ENCODE peak calls at places on chromosomes 4 and X, in nine cellular contexts. U is NB4; P is choroid plexus epithelial cell; H is uterus; T is epithelial cell of esophagus; K is CD8-positive, alpha-beta T cell; Z is AG09309; N is progenitor cell of endocrine pancreas; L is transverse colon. C is an unnamed sample.

GRCh38 chrX:108312011-108312410 is 126.2 kb downstream of the COL4A6 start:
- DNase-seq in L (no peak), H (no peak), P (no peak), K (no peak), N (no peak), T (peak), Z (no peak), U (no peak), C (no peak)

GRCh38 chr4:14529653-14530052 is 472.6 kb upstream of the CPEB2 start:
- DNase-seq in Z (no peak), U (peak), H (no peak), N (no peak), P (peak), L (no peak), K (no peak), T (peak), C (no peak)

GRCh38 chrX:11380187-11380586 is 87.0 kb downstream of the AMELX start:
- DNase-seq in T (peak), N (no peak), H (no peak), P (peak), U (no peak), Z (no peak), L (no peak), K (no peak), C (no peak)

GRCh38 chr4:140027135-140027534 is 126.8 kb downstream of the MAML3 start:
- DNase-seq in T (no peak), Z (no peak), L (no peak), U (peak), P (no peak), H (no peak), K (no peak), N (no peak), C (no peak)

GRCh38 chrX:118239471-118239870 is 106.4 kb upstream of the WDR44 start:
- DNase-seq in N (no peak), H (no peak), U (no peak), K (no peak), Z (no peak), T (no peak), P (no peak), L (no peak), C (peak)

GRCh38 chr4:184756399-184756798 is 22.5 kb upstream of the CENPU start:
- DNase-seq in K (no peak), T (peak), H (peak), Z (no peak), N (no peak), L (no peak), P (peak), U (peak), C (no peak)

GRCh38 chrX:63428348-63428747 is 77.2 kb upstream of the SPIN4 start:
- DNase-seq in U (no peak), K (no peak), N (no peak), H (no peak), Z (no peak), T (peak), L (no peak), P (no peak), C (no peak)

GRCh38 chr4:16809064-16809463 is 89.4 kb downstream of the LDB2 start:
- DNase-seq in K (no peak), P (no peak), Z (no peak), L (no peak), N (no peak), U (no peak), T (no peak), H (no peak), C (no peak)

GRCh38 chrX:274904-275475 is 6.2 kb upstream of the PLCXD1 start:
- DNase-seq in K (no peak), U (peak), T (no peak), P (peak), L (peak), Z (no peak), N (no peak), H (no peak), C (no peak)

GRCh38 chr4:44446191-44446590 is 2.4 kb downstream of the KCTD8 start:
- DNase-seq in T (peak), H (no peak), U (no peak), Z (no peak), L (no peak), P (no peak), K (no peak), N (no peak), C (no peak)

GRCh38 chrX:34300871-34301270 is 168.8 kb upstream of the FAM47A start:
- DNase-seq in Z (peak), L (no peak), U (peak), K (no peak), N (peak), T (peak), P (peak), H (no peak), C (peak)

GRCh38 chrX:141201962-141202361 is 25.0 kb upstream of the LDOC1 start:
- DNase-seq in T (no peak), P (no peak), N (no peak), U (no peak), Z (no peak), K (no peak), H (no peak), L (no peak), C (no peak)

GRCh38 chrX:55839480-55839879 is 121.9 kb downstream of the RRAGB start:
- DNase-seq in K (no peak), P (no peak), L (peak), T (no peak), H (no peak), U (no peak), Z (no peak), N (no peak), C (no peak)

GRCh38 chrX:56232221-56233082 is at the start of gene KLF8:
- DNase-seq in K (peak), N (no peak), U (peak), P (no peak), Z (no peak), L (peak), H (peak), T (peak), C (no peak)

GRCh38 chr4:111649308-111649707 is 495.9 kb upstream of the FAM241A start:
- DNase-seq in U (no peak), H (no peak), N (no peak), P (no peak), T (no peak), L (no peak), K (no peak), Z (no peak), C (no peak)
- TF ChIP-seq CTCF in U (no peak), H (no peak), N (no peak), P (no peak), T (no peak), L (no peak), K (no peak), Z (no peak), C (no peak)

GRCh38 chrX:100609591-100609990 is 24.9 kb downstream of the TNMD start:
- DNase-seq in U (no peak), L (no peak), K (no peak), H (no peak), N (no peak), T (no peak), P (peak), Z (no peak), C (no peak)

GRCh38 chrX:100611951-100612350 is 24.7 kb downstream of the TSPAN6 start:
- DNase-seq in N (no peak), H (no peak), L (no peak), P (no peak), K (no peak), U (no peak), T (no peak), Z (no peak), C (no peak)

DNA sequence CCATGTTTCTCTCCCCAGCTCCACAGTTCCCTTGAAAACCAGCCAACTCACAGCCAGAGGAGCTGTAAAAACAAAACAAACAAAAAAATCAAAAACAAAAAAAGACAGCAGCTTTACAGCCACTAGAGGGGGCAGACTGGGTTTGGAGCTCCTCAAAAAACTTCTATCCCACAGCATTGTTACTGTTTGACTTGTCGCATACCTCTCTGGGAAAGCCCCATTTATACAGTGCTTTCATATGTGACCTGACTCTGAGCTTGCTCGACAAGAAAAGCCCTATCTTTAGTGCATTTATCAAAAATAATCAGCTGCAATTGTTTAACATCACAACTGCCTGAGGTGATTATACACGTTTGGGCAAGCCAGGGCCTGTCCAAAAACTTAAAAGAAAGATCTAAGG is 21.6 kb downstream of the TSPAN6 start:
- DNase-seq in T (peak), Z (peak), N (no peak), K (no peak), U (peak), L (peak), H (no peak), P (peak), C (peak)
- TF ChIP-seq CTCF in T (peak), Z (peak), N (peak), K (no peak), U (peak), L (peak), H (peak), P (peak), C (peak)

DNA sequence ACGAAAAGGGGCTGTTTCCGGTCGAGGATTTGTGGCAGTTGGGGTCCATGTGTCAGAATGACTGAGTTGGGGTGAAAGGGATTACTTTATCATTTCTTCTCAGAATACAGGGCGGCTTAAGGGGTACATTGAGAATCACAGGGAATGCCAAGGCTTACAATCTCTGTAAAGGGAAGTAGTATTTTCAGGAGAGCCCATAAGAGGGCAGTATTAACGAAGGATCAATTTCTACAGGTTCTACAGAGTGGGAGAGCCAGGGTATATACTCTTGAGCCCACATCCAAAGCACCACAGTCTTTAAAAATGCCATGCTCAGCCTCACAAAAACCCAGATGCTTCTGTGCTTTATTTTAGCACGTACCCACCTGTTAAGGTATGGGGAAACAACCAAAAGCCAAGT is 67.7 kb upstream of the ZXDA start:
- DNase-seq in K (no peak), L (no peak), T (no peak), N (no peak), H (no peak), Z (no peak), U (peak), P (no peak), C (no peak)
- TF ChIP-seq CTCF in K (no peak), L (no peak), T (no peak), N (no peak), H (no peak), Z (no peak), U (no peak), P (no peak), C (no peak)

GRCh38 chr4:1113311-1114009 is at the start of gene RNF212:
- DNase-seq in U (no peak), K (no peak), P (peak), N (no peak), H (peak), Z (no peak), T (no peak), L (peak), C (no peak)

GRCh38 chr4:1112821-1113182 is 562 bp downstream of the RNF212 start:
- DNase-seq in K (no peak), T (no peak), P (no peak), L (no peak), Z (no peak), N (no peak), H (no peak), U (no peak), C (no peak)

GRCh38 chr4:1115528-1116293 is 2.3 kb upstream of the RNF212 start:
- DNase-seq in L (no peak), N (no peak), K (no peak), H (no peak), U (no peak), Z (no peak), T (peak), P (no peak), C (no peak)

GRCh38 chr4:1112174-1112820 is 1.1 kb downstream of the RNF212 start:
- DNase-seq in N (no peak), Z (no peak), L (no peak), T (no peak), H (no peak), K (no peak), U (peak), P (no peak), C (no peak)

GRCh38 chr4:1116837-1117236 is 3.5 kb upstream of the RNF212 start:
- DNase-seq in Z (no peak), U (peak), T (no peak), L (no peak), P (peak), H (no peak), K (no peak), N (no peak), C (no peak)
- TF ChIP-seq CTCF in Z (peak), U (peak), T (no peak), L (no peak), P (peak), H (no peak), K (no peak), N (no peak), C (no peak)

GRCh38 chrX:13763489-13763888 is 28.9 kb downstream of the OFD1 start:
- DNase-seq in Z (no peak), L (no peak), N (no peak), P (no peak), T (no peak), U (no peak), K (no peak), H (no peak), C (no peak)

GRCh38 chrX:13762015-13762414 is 27.5 kb downstream of the OFD1 start:
- DNase-seq in P (no peak), U (no peak), Z (no peak), H (no peak), T (no peak), K (no peak), L (no peak), N (no peak), C (no peak)

GRCh38 chrX:13764284-13764683 is 29.7 kb downstream of the OFD1 start:
- DNase-seq in N (no peak), U (peak), L (no peak), P (no peak), Z (no peak), T (no peak), K (no peak), H (no peak), C (no peak)

GRCh38 chrX:13761606-13762005 is 27.1 kb downstream of the OFD1 start:
- DNase-seq in L (no peak), H (no peak), P (peak), K (no peak), T (peak), N (no peak), U (peak), Z (no peak), C (peak)

DNA sequence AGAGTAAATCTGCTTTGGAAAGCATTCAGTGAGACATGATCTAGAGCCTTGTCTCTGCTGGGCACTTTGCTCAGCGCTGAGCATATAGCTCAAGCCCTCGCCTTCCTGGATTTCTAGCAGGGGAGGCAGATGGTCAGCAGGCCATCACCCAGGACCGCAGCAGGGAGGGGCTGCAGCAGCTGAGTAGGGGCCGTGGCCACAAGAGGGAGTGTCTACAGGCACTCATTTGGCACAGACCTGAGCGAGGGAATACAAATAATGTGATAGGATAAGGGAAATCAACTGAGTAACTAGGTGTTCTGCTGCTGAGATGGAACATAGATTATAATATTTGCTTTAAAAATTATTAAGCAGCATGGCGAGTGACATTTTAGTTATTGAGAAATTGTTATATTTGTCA is 30.2 kb downstream of the OFD1 start:
- DNase-seq in U (no peak), H (no peak), K (no peak), T (no peak), Z (no peak), N (no peak), L (no peak), P (peak), C (no peak)
- TF ChIP-seq CTCF in U (no peak), H (peak), K (no peak), T (peak), Z (no peak), N (peak), L (no peak), P (peak), C (no peak)

DNA sequence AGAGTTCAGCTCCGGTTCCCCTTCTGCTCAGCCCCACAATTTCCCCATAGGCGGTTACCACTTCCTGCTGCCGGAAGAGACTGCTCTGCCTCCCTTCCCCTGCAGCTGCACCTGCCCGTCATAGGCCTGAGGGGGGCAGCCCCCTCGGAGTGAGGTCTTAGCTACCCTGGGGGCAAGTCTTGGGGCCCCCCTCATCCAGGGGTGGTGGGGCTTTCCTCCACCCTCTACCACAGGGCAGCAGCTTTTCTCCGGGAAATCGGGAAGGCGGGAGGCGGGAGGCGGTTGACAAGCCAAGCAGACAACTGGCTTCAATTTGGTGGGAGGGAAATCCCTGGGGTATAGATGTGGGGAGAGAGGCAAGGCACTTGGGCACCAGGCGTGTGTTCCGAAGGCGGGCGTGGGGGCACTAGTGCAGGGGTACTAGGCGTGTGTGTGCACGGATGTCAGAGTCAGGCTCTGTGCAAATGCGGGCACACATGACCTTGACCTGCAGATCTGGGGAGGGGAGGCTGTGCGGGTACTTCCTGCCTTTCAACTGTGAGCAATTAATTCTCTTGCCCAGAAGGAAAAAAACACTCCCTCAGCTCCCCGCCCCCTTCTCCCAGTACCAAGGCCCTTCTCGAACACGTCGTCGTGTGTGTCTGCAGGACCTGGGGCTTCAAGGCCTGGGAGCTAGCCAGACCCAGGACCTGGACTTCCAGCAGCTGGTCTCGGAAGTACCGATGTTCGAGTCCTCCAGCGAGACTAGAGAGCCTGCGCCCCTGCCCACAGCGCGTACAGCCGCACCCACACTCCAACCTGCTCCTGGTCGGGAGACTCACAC is 1.0 kb upstream of the ARHGAP4 start:
- DNase-seq in K (peak), U (peak), Z (no peak), T (peak), N (no peak), L (peak), P (peak), H (no peak), C (peak)
- TF ChIP-seq CTCF in K (no peak), U (no peak), Z (no peak), T (no peak), N (no peak), L (no peak), P (no peak), H (no peak), C (no peak)

GRCh38 chr4:72860766-72861165 is 208.8 kb downstream of the COX18 start:
- DNase-seq in K (no peak), Z (no peak), P (peak), H (no peak), L (no peak), T (no peak), U (no peak), N (no peak), C (no peak)
- TF ChIP-seq CTCF in K (no peak), Z (no peak), P (no peak), H (no peak), L (no peak), T (no peak), U (no peak), N (no peak), C (no peak)

DNA sequence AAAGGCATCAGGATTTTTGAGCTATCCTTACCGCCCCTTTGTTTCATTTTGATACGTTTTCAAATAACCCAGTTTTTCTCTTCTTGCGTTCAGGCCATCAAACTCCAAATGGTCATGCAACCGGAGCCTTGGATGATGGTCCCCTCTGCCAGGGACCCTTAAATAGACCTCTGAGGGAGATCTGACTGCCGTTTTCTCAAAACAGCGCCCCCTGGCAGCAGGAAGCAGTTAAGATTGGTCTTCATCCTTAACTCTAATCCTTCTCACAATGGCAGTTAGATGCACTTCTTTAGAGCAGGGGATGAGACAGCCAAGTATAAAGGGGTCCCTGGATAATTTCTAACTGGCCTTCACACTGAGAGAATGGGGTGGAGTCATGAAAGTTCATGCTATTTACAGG is 525.0 kb upstream of the SPANXN1 start:
- DNase-seq in H (no peak), Z (no peak), T (no peak), K (no peak), N (no peak), U (peak), L (no peak), P (no peak), C (no peak)
- TF ChIP-seq CTCF in H (no peak), Z (no peak), T (no peak), K (no peak), N (no peak), U (peak), L (no peak), P (no peak), C (no peak)

GRCh38 chrX:16665089-16665488 is 15.1 kb downstream of the S100G start:
- DNase-seq in U (no peak), K (no peak), L (no peak), P (peak), H (no peak), N (no peak), T (peak), Z (no peak), C (no peak)

GRCh38 chrX:16666541-16666940 is 16.6 kb downstream of the S100G start:
- DNase-seq in Z (no peak), T (no peak), K (no peak), L (no peak), H (no peak), P (peak), N (no peak), U (no peak), C (no peak)

GRCh38 chrX:16671005-16671404 is 21.0 kb downstream of the S100G start:
- DNase-seq in N (no peak), U (peak), K (no peak), Z (no peak), P (peak), L (no peak), H (no peak), T (peak), C (peak)
- TF ChIP-seq CTCF in N (peak), U (peak), K (no peak), Z (peak), P (peak), L (peak), H (peak), T (peak), C (peak)

GRCh38 chrX:47311857-47312774 is 58.3 kb upstream of the ZNF157 start:
- DNase-seq in H (peak), N (no peak), K (peak), L (peak), Z (peak), T (peak), P (peak), U (peak), C (peak)
- TF ChIP-seq CTCF in H (peak), N (peak), K (peak), L (peak), Z (peak), T (peak), P (peak), U (peak), C (peak)

C was measured in AG09319.